ENCODE peak calls at places on chromosomes 11 and 22, in seven cellular contexts. T, W, E, H, F, M and U are unnamed samples.

GRCh38 chr11:70187771-70188170 is 15.3 kb upstream of the FADD start:
- DNase-seq in M (no peak), W (no peak), T (no peak), F (no peak), E (no peak), H (no peak), U (no peak)

GRCh38 chr11:115677190-115677589 is 173.0 kb upstream of the CADM1 start:
- DNase-seq in W (no peak), T (no peak), M (no peak), F (no peak), E (no peak), H (no peak), U (no peak)

GRCh38 chr11:44785856-44786606 is 59.3 kb downstream of the TSPAN18 start:
- DNase-seq in E (no peak), T (no peak), M (no peak), F (no peak), H (no peak), W (no peak), U (no peak)

GRCh38 chr22:48561676-48562075 is 1266.0 kb downstream of the BRD1 start:
- DNase-seq in M (no peak), H (no peak), E (no peak), T (no peak), W (no peak), F (no peak), U (no peak)

GRCh38 chr22:48596111-48596860 is 1231.4 kb downstream of the BRD1 start:
- DNase-seq in H (no peak), W (no peak), T (no peak), M (no peak), E (no peak), F (no peak), U (no peak)

GRCh38 chr22:20238567-20239062 is 29.5 kb downstream of the RTN4R start:
- DNase-seq in F (peak; percentile 67), W (peak; percentile 17), T (peak; percentile 6), M (peak; percentile 58), E (no peak), H (peak; percentile 63), U (peak; percentile 73)

GRCh38 chr11:5696210-5696609 is 6.6 kb downstream of the TRIM22 start:
- DNase-seq in H (no peak), M (no peak), W (no peak), T (no peak), F (no peak), E (no peak), U (no peak)

GRCh38 chr11:2581151-2581930 is 118.5 kb downstream of the KCNQ1OT1 start:
- DNase-seq in M (no peak), E (no peak), H (no peak), W (no peak), T (no peak), F (peak; percentile 0), U (no peak)

GRCh38 chr11:11931461-11932055 is 76.9 kb downstream of the DKK3 start:
- DNase-seq in H (peak; percentile 7), T (peak; percentile 91), E (peak; percentile 77), F (no peak), M (peak; percentile 40), W (no peak), U (no peak)

GRCh38 chr22:42805016-42805997 is 51.8 kb downstream of the ARFGAP3 start:
- DNase-seq in H (no peak), T (no peak), W (no peak), F (no peak), M (no peak), E (no peak), U (no peak)

GRCh38 chr11:67649634-67650540 is 643 bp downstream of the ACY3 start:
- DNase-seq in F (no peak), E (no peak), H (no peak), T (no peak), W (no peak), M (peak; percentile 68), U (no peak)

GRCh38 chr11:119580751-119581150 is 148.2 kb downstream of the NECTIN1 start:
- DNase-seq in T (no peak), M (no peak), W (no peak), E (no peak), H (no peak), F (no peak), U (no peak)

GRCh38 chr11:117134431-117134830 is 9.7 kb upstream of the PAFAH1B2 start:
- DNase-seq in W (no peak), M (no peak), T (no peak), H (no peak), F (no peak), E (no peak), U (no peak)

GRCh38 chr11:25566298-25567200 is 765.4 kb upstream of the ANO3 start:
- DNase-seq in E (peak; percentile 23), T (peak; percentile 27), F (no peak), M (no peak), H (no peak), W (no peak), U (no peak)

GRCh38 chr11:11291432-11292015 is 61.5 kb downstream of the CSNK2A3 start:
- DNase-seq in T (no peak), W (no peak), E (no peak), F (no peak), M (no peak), H (no peak), U (peak; percentile 63)

GRCh38 chr22:44988671-44989070 is 21.1 kb downstream of the PHF21B start:
- DNase-seq in E (no peak), M (no peak), T (no peak), F (no peak), W (no peak), H (no peak), U (no peak)

GRCh38 chr11:12269104-12269441 is 108.3 kb upstream of the PARVA start:
- DNase-seq in F (no peak), W (no peak), T (peak; percentile 74), M (no peak), E (peak; percentile 45), H (no peak), U (no peak)

GRCh38 chr22:46890819-46891218 is 128.4 kb downstream of the TBC1D22A start:
- DNase-seq in T (no peak), H (no peak), F (no peak), E (no peak), W (no peak), M (no peak), U (no peak)

GRCh38 chr22:11627798-11628650 is 3900.0 kb upstream of the OR11H1 start:
- DNase-seq in M (no peak), T (no peak), W (no peak), E (no peak), F (no peak), H (no peak), U (no peak)

GRCh38 chr22:44702479-44703219 is 645 bp downstream of the PRR5 start:
- DNase-seq in W (no peak), T (peak; percentile 85), M (no peak), H (no peak), F (no peak), E (peak; percentile 39), U (no peak)

GRCh38 chr11:75547617-75548054 is 14.4 kb upstream of the SERPINH1 start:
- DNase-seq in E (peak; percentile 52), M (peak; percentile 50), W (no peak), F (no peak), H (peak; percentile 25), T (peak; percentile 90), U (peak; percentile 82)

GRCh38 chr11:126140106-126140931 is 71.1 kb downstream of the RPUSD4 start:
- DNase-seq in F (no peak), T (peak; percentile 55), W (no peak), H (no peak), E (no peak), M (no peak), U (no peak)

GRCh38 chr22:28025866-28026575 is 107.0 kb upstream of the PITPNB start:
- DNase-seq in E (no peak), T (no peak), M (no peak), F (no peak), W (no peak), H (no peak), U (no peak)

GRCh38 chr11:129985823-129986222 is 16.8 kb downstream of the PRDM10 start:
- DNase-seq in M (no peak), E (no peak), T (no peak), H (no peak), W (no peak), F (no peak), U (no peak)

GRCh38 chr11:62600367-62601113 is 1.1 kb downstream of the MTA2 start:
- DNase-seq in W (no peak), E (no peak), F (peak; percentile 29), H (no peak), M (no peak), T (peak; percentile 21), U (no peak)

GRCh38 chr22:48700180-48700565 is 1127.5 kb downstream of the BRD1 start:
- DNase-seq in H (no peak), F (no peak), W (no peak), M (no peak), E (no peak), T (no peak), U (no peak)

GRCh38 chr11:44731685-44732411 is 5.1 kb downstream of the TSPAN18 start:
- DNase-seq in W (no peak), T (peak; percentile 30), F (no peak), H (no peak), E (no peak), M (no peak), U (no peak)

GRCh38 chr22:22531770-22532546 is 11.9 kb upstream of the ZNF280A start:
- DNase-seq in H (no peak), W (no peak), E (no peak), M (no peak), F (no peak), T (no peak), U (no peak)